ENCODE peak calls at places on chromosomes 11 and 22, in eight cellular contexts. D is psoas muscle; R is suprapubic skin; U is AG04450; N is lower lobe of right lung; E is brain microvascular endothelial cell; O is CD8-positive, alpha-beta T cell; Q is stomach. K is an unnamed sample.

GRCh38 chr11:119473901-119474681 is 51.1 kb upstream of the THY1 start:
- DNase-seq in E (no peak), O (no peak), R (no peak), Q (no peak), N (no peak), U (no peak), D (no peak), K (no peak)

GRCh38 chr11:57792870-57793269 is 31.3 kb downstream of the CTNND1 start:
- DNase-seq in E (no peak), O (no peak), Q (no peak), N (no peak), D (no peak), U (no peak), R (no peak), K (no peak)

GRCh38 chr11:125423247-125423849 is 72.7 kb downstream of the FEZ1 start:
- DNase-seq in E (no peak), O (no peak), D (no peak), R (no peak), N (no peak), U (no peak), Q (no peak), K (no peak)

GRCh38 chr22:27241430-27242110 is 560.0 kb downstream of the MN1 start:
- DNase-seq in Q (peak; percentile 43), O (no peak), U (no peak), N (no peak), E (no peak), R (no peak), D (peak; percentile 56), K (peak; percentile 41)

GRCh38 chr11:110199184-110199981 is 97.0 kb downstream of the RDX start:
- DNase-seq in D (no peak), Q (no peak), N (no peak), R (peak; percentile 15), U (no peak), E (no peak), O (no peak), K (no peak)

GRCh38 chr22:47101321-47101885 is 339.0 kb downstream of the TBC1D22A start:
- DNase-seq in R (no peak), Q (peak; percentile 21), O (no peak), N (no peak), E (no peak), D (no peak), U (no peak), K (no peak)

GRCh38 chr22:23562186-23562585 is 17.9 kb downstream of the IGLL1 start:
- DNase-seq in E (no peak), Q (no peak), D (no peak), O (no peak), N (no peak), U (no peak), R (no peak), K (no peak)

GRCh38 chr22:33605686-33606085 is 314.6 kb downstream of the LARGE1 start:
- DNase-seq in E (no peak), D (no peak), O (no peak), U (no peak), R (no peak), Q (peak; percentile 70), N (no peak), K (peak; percentile 58)

GRCh38 chr11:2209370-2209801 is 37.8 kb upstream of the TH start:
- DNase-seq in D (peak; percentile 30), N (no peak), U (no peak), E (no peak), O (no peak), R (peak; percentile 44), Q (no peak), K (peak; percentile 26)

GRCh38 chr22:20240900-20241299 is 27.2 kb downstream of the RTN4R start:
- DNase-seq in R (no peak), D (no peak), N (no peak), E (no peak), O (no peak), U (no peak), Q (no peak), K (no peak)

GRCh38 chr22:50443801-50444625 is 30.8 kb downstream of the SBF1 start:
- DNase-seq in O (no peak), E (no peak), D (no peak), N (no peak), Q (no peak), R (no peak), U (no peak), K (no peak)

GRCh38 chr22:28012811-28013460 is 93.9 kb upstream of the PITPNB start:
- DNase-seq in R (no peak), D (peak; percentile 26), U (no peak), Q (no peak), O (no peak), E (no peak), N (peak; percentile 18), K (no peak)

GRCh38 chr11:2221591-2221990 is 48.8 kb downstream of the ASCL2 start:
- DNase-seq in E (no peak), Q (no peak), N (no peak), O (no peak), D (no peak), R (no peak), U (no peak), K (no peak)

GRCh38 chr11:662689-663274 is 25.7 kb downstream of the DRD4 start:
- DNase-seq in Q (peak; percentile 74), E (peak; percentile 60), U (peak; percentile 7), O (peak; percentile 27), R (no peak), D (peak; percentile 81), N (peak; percentile 78), K (peak; percentile 80)

GRCh38 chr11:33942954-33943353 is 51.1 kb upstream of the LMO2 start:
- DNase-seq in D (peak; percentile 57), O (no peak), E (peak; percentile 90), N (no peak), Q (no peak), U (no peak), R (peak; percentile 73), K (peak; percentile 46)

GRCh38 chr11:88169481-88169880 is 5.8 kb downstream of the RAB38 start:
- DNase-seq in U (no peak), E (no peak), N (no peak), O (no peak), Q (no peak), D (no peak), R (no peak), K (no peak)

GRCh38 chr22:33579448-33580093 is 340.7 kb downstream of the LARGE1 start:
- DNase-seq in U (no peak), N (no peak), O (peak; percentile 6), Q (peak; percentile 68), D (peak; percentile 64), R (no peak), E (peak; percentile 58), K (peak; percentile 69)

GRCh38 chr11:12287374-12288211 is 89.8 kb upstream of the PARVA start:
- DNase-seq in U (peak; percentile 90), Q (peak; percentile 26), E (peak; percentile 98), R (peak; percentile 65), O (no peak), D (peak; percentile 77), N (no peak), K (no peak)

GRCh38 chr11:21411114-21411513 is 741.7 kb downstream of the NELL1 start:
- DNase-seq in O (no peak), N (no peak), E (no peak), D (no peak), R (no peak), Q (no peak), U (no peak), K (no peak)

GRCh38 chr11:10032991-10033390 is 261.0 kb downstream of the SBF2 start:
- DNase-seq in Q (no peak), R (no peak), U (no peak), N (no peak), D (no peak), E (no peak), O (no peak), K (no peak)

GRCh38 chr22:50399751-50400331 is 56.7 kb downstream of the PPP6R2 start:
- DNase-seq in U (no peak), N (peak; percentile 63), Q (peak; percentile 42), O (peak; percentile 6), E (peak; percentile 22), R (no peak), D (peak; percentile 59), K (peak; percentile 68)

GRCh38 chr11:75346296-75346695 is 5.2 kb downstream of the ARRB1 start:
- DNase-seq in U (no peak), D (no peak), Q (no peak), R (no peak), E (no peak), N (no peak), O (no peak), K (no peak)

GRCh38 chr11:69567951-69568808 is 72.8 kb upstream of the CCND1 start:
- DNase-seq in D (no peak), Q (no peak), R (peak; percentile 38), N (no peak), O (no peak), U (no peak), E (no peak), K (no peak)
- TF ChIP-seq CTCF in D (no peak), Q (no peak), R (no peak), N (no peak), O (no peak), U (no peak), E (no peak), K (no peak)

DNA sequence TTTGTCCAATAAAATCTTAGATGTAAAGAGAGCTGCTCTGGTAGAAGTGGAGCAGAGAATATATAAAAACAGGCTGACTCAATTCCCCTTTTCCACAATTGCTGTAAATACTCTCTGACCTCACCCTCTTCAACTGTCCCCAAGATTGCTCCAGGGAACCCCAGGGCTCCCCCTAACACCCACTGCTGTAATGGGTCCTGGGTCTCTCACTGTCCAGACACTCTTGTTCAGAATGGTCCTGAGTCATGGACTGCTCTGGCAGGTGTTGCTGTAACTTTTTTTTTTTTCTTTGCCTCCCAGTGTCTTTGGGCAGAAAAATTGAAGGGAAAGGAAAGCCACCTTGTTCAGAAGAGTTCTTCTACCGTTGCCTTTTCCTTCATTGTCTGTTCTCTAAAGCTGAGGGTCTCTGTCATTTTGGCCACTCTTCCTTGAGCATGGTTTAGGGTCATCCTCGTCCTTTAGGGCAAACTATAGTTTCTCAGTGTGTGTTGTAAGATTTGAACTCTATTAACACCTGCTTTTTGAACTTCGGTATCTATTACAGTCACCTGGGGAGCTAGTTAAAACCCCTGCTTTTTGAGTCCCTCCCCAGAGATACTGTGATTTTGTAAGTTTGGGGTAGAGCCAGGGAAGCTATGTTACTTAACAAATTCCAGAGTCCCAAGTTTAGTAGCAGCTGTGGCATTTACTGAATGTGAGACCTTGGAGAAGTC is 209.5 kb downstream of the NAV2 start:
- DNase-seq in N (no peak), O (no peak), R (no peak), D (no peak), U (no peak), E (no peak), Q (no peak), K (no peak)
- H3K27ac ChIP-seq in N (no peak overlapping the region), O (no peak overlapping the region), R (no peak overlapping the region), D (no peak overlapping the region), U (no peak overlapping the region), E (no peak overlapping the region), Q (no peak overlapping the region), K (no peak overlapping the region)

DNA sequence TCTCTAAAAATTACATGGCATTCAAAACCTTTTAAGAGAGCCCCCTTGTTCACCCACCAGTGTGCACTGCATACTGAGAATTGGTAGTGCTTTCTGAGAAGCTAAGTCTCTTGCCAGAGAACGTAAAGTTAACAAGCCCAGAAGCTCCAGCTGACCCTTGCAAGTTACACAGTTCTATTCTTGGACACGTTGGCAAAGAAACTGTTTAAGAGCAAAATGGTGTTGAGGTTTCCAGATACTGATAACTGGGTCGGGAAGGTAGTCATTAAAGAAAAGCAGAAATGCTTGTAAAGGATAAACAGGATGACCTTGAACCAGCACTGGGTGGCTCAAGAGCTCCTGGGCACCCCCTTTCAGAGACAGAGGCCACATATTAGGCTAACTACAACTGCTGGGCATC is 284.8 kb downstream of the CADM1 start:
- DNase-seq in E (no peak), R (no peak), U (no peak), N (no peak), O (no peak), D (no peak), Q (no peak), K (no peak)
- H3K27me3 ChIP-seq in E (no peaks in the 10 kb centered on the region), R (no peaks in the 10 kb centered on the region), U (no peaks in the 10 kb centered on the region), N (no peaks in the 10 kb centered on the region), O (no peaks in the 10 kb centered on the region), D (no peaks in the 10 kb centered on the region), Q (no peaks in the 10 kb centered on the region), K (no peaks in the 10 kb centered on the region)

GRCh38 chr11:72328366-72329224 is 84.6 kb upstream of the PHOX2A start:
- DNase-seq in O (no peak), R (no peak), Q (no peak), D (no peak), E (no peak), N (no peak), U (no peak), K (no peak)
- TF ChIP-seq CTCF in O (no peak), R (no peak), Q (no peak), D (peak; percentile 16), E (peak; percentile 27), N (no peak), U (no peak), K (no peak)